ENCODE peak calls at places on chromosomes 6 and 20, in ten cellular contexts. H is left lung; Q is fibroblast of lung; O is uterus; P is HCT116; T is neuronal stem cell; G is A549; B is naive thymus-derived CD4-positive, alpha-beta T cell; N is astrocyte; L is CD8-positive, alpha-beta T cell. C is an unnamed sample.

GRCh38 chr6:128724738-128725137 is 158.2 kb upstream of the LAMA2 start:
- DNase-seq in H (no peak), Q (no peak), O (no peak), P (no peak), T (no peak), G (no peak), B (no peak), N (no peak), L (no peak), C (no peak)

GRCh38 chr20:43961541-43962471 is 47.2 kb downstream of the TOX2 start:
- DNase-seq in H (no peak), Q (no peak), O (no peak), P (no peak), T (no peak), G (no peak), B (no peak), N (no peak), L (no peak), C (no peak)

GRCh38 chr6:82823361-82823760 is 242.3 kb downstream of the UBE3D start:
- DNase-seq in H (no peak), Q (no peak), O (no peak), P (no peak), T (no peak), G (no peak), B (no peak), N (no peak), L (no peak), C (no peak)

GRCh38 chr6:53144802-53145201 is 3.8 kb downstream of the GCM1 start:
- DNase-seq in H (no peak), Q (no peak), O (no peak), P (no peak), T (no peak), G (no peak), B (no peak), N (no peak), L (no peak), C (no peak)

GRCh38 chr6:37242429-37243052 is 15.0 kb upstream of the TBC1D22B start:
- DNase-seq in H (no peak), Q (peak; percentile 100), O (peak; percentile 50), P (peak; percentile 82), T (no peak), G (peak; percentile 90), B (no peak), N (peak; percentile 100), L (no peak), C (peak; percentile 98)

GRCh38 chr6:106916891-106917290 is 57.6 kb downstream of the CD24 start:
- DNase-seq in H (no peak), Q (no peak), O (no peak), P (no peak), T (no peak), G (no peak), B (no peak), N (no peak), L (no peak), C (no peak)

GRCh38 chr6:42819803-42820508 is 38.1 kb downstream of the BICRAL start:
- DNase-seq in H (no peak), Q (no peak), O (no peak), P (no peak), T (no peak), G (peak; percentile 9), B (peak; percentile 22), N (no peak), L (no peak), C (no peak)

GRCh38 chr6:31086788-31087440 is 25.5 kb downstream of the C6orf15 start:
- DNase-seq in H (no peak), Q (peak; percentile 90), O (no peak), P (no peak), T (no peak), G (no peak), B (no peak), N (peak; percentile 87), L (no peak), C (peak; percentile 76)

DNA sequence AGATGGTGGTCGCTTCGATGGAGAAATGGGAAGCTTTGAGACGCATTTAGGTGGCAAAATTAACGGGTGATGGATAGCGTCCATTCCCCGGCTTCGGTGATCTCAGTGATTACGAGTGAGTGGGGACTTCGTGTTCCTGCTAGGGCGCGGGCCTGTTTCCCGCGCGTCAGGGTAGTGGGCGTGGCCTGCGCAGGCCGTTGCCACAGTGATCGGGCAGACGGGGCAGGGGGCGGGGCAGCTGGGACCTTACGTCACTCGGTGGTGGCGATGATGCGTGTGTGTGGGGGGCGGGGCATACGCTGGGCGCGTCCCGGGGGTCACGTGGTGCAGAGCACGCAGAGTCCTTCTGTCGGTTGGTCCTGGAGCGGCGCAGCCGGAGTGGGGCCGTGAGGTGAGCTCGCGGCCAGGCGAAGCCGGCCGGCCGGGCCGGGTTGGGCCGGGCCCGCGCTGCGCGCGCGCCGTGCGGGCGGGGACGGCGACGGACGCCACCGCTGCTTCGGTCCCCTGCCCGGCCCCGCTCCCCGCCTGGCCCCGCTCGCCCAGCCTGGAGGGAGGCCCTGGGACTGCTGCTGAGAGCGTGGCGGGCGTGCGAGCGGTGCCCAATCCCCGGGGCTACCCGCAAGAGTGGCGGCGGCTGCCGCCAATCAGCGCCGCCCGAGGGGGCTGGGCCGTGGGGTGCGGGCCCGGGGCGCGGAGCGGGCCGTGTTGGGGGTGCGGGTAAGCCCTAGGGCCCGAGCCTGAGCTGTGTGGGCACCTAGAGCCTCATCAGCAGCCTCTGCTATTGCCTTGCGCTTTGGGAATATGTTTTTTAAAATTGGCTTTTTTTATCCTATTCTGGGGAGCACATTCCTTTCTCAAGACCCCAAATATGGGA is at the start of gene PHF20:
- DNase-seq in H (peak; percentile 99), Q (peak; percentile 93), O (peak; percentile 99), P (peak; percentile 92), T (peak; percentile 91), G (peak; percentile 99), B (peak; percentile 98), N (peak; percentile 87), L (peak; percentile 100), C (peak; percentile 83)
- H3K4me1 ChIP-seq in H (peaks cover 24% of the 10 kb centered on the region), Q (peaks cover 20% of the 10 kb centered on the region), O (no peaks in the 10 kb centered on the region), P (peaks cover 44% of the 10 kb centered on the region), T (peaks cover 25% of the 10 kb centered on the region), G (peaks cover 41% of the 10 kb centered on the region), B (peaks cover 78% of the 10 kb centered on the region), N (peaks cover 21% of the 10 kb centered on the region), L (peaks cover 89% of the 10 kb centered on the region), C (peaks cover 9% of the 10 kb centered on the region)

GRCh38 chr6:111600588-111601440 is 4.9 kb downstream of the TRAF3IP2 start:
- DNase-seq in H (no peak), Q (peak; percentile 25), O (no peak), P (no peak), T (no peak), G (no peak), B (no peak), N (no peak), L (no peak), C (no peak)

GRCh38 chr6:111604259-111605099 is 1.2 kb downstream of the TRAF3IP2 start:
- DNase-seq in H (peak; percentile 28), Q (peak; percentile 86), O (peak; percentile 80), P (no peak), T (no peak), G (no peak), B (no peak), N (peak; percentile 82), L (no peak), C (no peak)

GRCh38 chr6:111603648-111604047 is 2.0 kb downstream of the TRAF3IP2 start:
- DNase-seq in H (no peak), Q (peak; percentile 48), O (no peak), P (no peak), T (no peak), G (no peak), B (no peak), N (peak; percentile 37), L (no peak), C (no peak)

GRCh38 chr6:111601875-111602274 is 3.8 kb downstream of the TRAF3IP2 start:
- DNase-seq in H (no peak), Q (peak; percentile 79), O (peak; percentile 68), P (no peak), T (no peak), G (no peak), B (no peak), N (peak; percentile 75), L (no peak), C (no peak)

DNA sequence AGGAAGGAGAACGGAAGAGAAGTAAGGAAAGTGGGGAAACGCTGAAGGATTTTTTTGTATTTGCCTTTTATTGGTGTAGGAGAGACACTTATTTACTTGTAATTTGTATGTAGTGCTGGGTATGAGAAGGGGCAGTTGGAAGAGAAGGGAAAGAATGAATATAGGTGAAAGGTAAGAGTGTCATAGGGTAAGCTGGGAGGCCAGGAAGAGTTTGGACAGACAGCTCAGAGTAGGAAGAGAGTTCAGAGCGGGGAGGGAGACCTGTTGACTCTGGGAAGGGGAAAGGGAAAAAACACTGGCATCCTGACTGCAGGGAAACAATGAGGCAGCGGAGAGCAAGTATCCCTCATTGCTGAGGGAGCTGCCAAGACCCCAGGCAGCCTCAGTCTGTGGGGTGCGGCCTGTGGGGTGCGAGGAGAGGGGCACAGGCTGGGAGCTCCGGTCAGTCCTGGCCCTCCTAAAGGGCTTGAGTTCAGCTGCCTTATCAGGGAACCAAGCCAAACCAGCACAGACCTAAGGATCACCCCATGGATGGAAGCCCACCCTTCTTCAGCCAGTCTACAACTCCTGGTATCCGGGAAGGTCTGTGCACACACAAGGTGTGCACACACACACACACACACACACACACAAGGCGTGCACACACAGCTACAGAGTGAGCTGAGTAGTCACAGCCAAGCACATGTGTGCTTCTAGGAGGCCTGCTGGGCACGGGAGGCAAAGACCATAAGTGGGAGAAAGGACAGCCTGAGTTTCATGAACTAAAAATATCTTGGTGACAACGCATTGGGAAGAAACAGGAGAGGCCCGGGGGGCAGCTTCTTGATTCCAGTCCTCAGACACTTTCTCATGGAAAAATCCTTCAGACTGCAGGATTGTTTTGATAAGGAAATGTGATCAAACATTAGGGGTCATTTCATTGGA is 2.9 kb downstream of the TRAF3IP2 start:
- DNase-seq in H (peak; percentile 41), Q (peak; percentile 86), O (peak; percentile 49), P (no peak), T (no peak), G (no peak), B (no peak), N (peak; percentile 83), L (no peak), C (no peak)
- H3K27ac ChIP-seq in H (peak overlapping the region; percentile 97), Q (peak overlapping the region; percentile 99), O (peak overlapping the region; percentile 99), P (no peak overlapping the region), T (no peak overlapping the region), G (peak overlapping the region; percentile 58), B (no peak overlapping the region), N (peak overlapping the region; percentile 94), L (no peak overlapping the region), C (peak overlapping the region; percentile 94)

DNA sequence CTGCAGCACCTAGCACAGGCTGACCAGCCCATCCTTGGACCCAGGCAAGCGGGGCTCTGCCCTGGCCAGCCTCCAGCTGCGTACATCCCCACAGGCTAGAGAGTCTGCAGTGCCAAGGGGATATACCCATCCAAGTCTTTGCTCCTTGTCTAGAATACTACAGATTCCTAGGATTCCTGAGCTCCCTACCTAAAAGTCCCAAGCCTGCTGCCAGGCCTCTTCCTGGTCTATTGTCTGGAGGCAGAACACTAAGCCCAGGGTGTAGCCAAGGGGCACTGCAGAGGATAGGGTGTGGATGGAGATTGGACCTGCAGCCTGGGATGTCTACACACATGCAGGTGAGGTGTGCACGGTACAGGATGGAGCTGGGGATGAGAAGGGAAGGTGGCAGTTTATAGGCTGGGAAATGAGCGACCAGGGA is 90.0 kb upstream of the SIRPA start:
- DNase-seq in H (no peak), Q (no peak), O (no peak), P (no peak), T (no peak), G (no peak), B (no peak), N (no peak), L (no peak), C (no peak)
- H3K4me1 ChIP-seq in H (peaks cover 5% of the 10 kb centered on the region), Q (peaks cover 17% of the 10 kb centered on the region), O (peaks cover 13% of the 10 kb centered on the region), P (peaks cover 25% of the 10 kb centered on the region), T (peaks cover 10% of the 10 kb centered on the region), G (peaks cover 31% of the 10 kb centered on the region), B (peaks cover 8% of the 10 kb centered on the region), N (peaks cover 27% of the 10 kb centered on the region), L (peaks cover 11% of the 10 kb centered on the region), C (peaks cover 31% of the 10 kb centered on the region)

DNA sequence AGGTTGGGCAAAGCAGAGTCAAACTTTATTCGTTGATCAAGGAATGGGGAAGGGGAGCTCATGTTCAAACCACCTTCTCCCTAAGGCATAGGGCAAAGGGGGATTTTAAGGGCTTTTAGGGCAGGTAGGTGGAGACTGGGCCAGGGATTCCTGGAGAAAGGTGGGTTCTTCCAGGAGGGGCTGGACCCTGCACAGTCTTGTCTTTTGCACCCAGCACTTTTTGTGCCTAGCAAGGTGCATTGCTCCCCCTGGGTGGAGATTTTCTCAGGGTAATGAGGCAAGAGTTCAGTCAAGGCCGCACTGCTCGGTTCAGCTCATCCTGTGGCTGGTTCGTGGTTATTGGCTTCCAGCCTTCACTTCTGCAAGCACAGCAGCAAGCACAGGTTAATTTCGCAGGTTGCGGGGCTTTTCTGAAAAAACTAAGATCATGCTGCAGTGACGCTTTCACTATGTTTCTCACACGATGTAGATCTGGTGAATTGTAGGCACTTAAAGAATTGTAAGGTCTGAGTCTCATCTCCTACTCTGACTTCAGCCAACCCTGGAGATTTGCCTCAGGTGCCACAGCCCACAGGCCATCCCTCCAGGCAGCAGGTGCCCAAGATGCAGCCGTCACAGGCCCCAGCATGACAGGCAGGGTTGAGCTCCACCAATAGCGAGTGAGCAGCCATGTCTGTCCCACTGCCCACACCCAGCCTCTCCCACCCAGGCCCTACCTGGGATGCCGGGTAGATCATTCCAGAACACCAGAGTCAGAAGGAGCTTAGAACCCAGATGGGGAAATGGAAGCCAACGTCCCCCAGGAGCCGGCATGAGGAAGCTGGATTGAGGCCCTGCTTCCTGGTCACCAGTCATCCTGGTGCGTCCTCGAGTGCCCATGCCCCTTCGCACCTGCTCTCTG is 37.1 kb downstream of the SUN5 start:
- DNase-seq in H (no peak), Q (no peak), O (no peak), P (no peak), T (no peak), G (no peak), B (peak; percentile 70), N (no peak), L (peak; percentile 44), C (no peak)
- H3K27ac ChIP-seq in H (no peak overlapping the region), Q (no peak overlapping the region), O (no peak overlapping the region), P (no peak overlapping the region), T (no peak overlapping the region), G (no peak overlapping the region), B (peak overlapping the region; percentile 85), N (no peak overlapping the region), L (peak overlapping the region; percentile 73), C (no peak overlapping the region)

C was measured in foreskin keratinocyte.